ENCODE peak calls at places on chromosomes 2 and 18, in five cellular contexts. X is heart left ventricle, P is A549, A is left ventricle myocardium inferior, T is K562. R is an unnamed sample. For H3K9me3, the result is how much of the 10 kb centered on the place peaks cover.

GRCh38 chr2:157933549-157933948 is 57.4 kb upstream of the ACVR1 start:
- DNase-seq in T (no peak), X (no peak), P (no peak), A (no peak), R (no peak)

GRCh38 chr2:148756292-148756975 is 111.9 kb downstream of the EPC2 start:
- DNase-seq in T (no peak), A (no peak), P (peak), X (no peak), R (no peak)

GRCh38 chr2:122081743-122082142 is 326.3 kb downstream of the TSN start:
- DNase-seq in P (no peak), A (no peak), X (no peak), T (no peak), R (no peak)

GRCh38 chr2:212030709-212031108 is 507.9 kb downstream of the ERBB4 start:
- DNase-seq in X (no peak), A (no peak), P (no peak), T (no peak), R (no peak)

GRCh38 chr2:144605232-144605631 is 85.3 kb upstream of the ZEB2 start:
- DNase-seq in A (no peak), T (no peak), X (no peak), P (no peak), R (no peak)

GRCh38 chr2:99640568-99641215 is 150.9 kb upstream of the REV1 start:
- DNase-seq in A (no peak), P (no peak), T (no peak), X (no peak), R (no peak)

GRCh38 chr2:108324531-108325256 is 36.0 kb downstream of the SULT1C2 start:
- DNase-seq in T (no peak), P (peak), A (no peak), X (no peak), R (no peak)

GRCh38 chr2:24708537-24709152 is 84.5 kb downstream of the PTRHD1 start:
- DNase-seq in P (peak), X (no peak), T (no peak), A (no peak), R (no peak)

GRCh38 chr2:230821261-230821990 is 43.3 kb upstream of the ITM2C start:
- DNase-seq in X (no peak), A (no peak), P (no peak), T (no peak), R (no peak)

GRCh38 chr2:63047534-63048281 is 2.9 kb upstream of the OTX1 start:
- DNase-seq in A (no peak), X (no peak), P (no peak), T (no peak), R (no peak)

GRCh38 chr2:236400046-236400574 is 135.9 kb upstream of the ASB18 start:
- DNase-seq in P (no peak), X (no peak), A (no peak), T (no peak), R (no peak)

GRCh38 chr2:29751390-29751789 is 170.0 kb downstream of the ALK start:
- DNase-seq in T (no peak), A (no peak), X (no peak), P (no peak), R (no peak)

GRCh38 chr2:241914542-241914941 is 45.0 kb downstream of the RTP5 start:
- DNase-seq in T (no peak), P (no peak), A (no peak), X (no peak), R (no peak)

GRCh38 chr2:237262838-237263771 is 150.9 kb downstream of the COL6A3 start:
- DNase-seq in A (no peak), T (no peak), P (no peak), X (no peak), R (no peak)

GRCh38 chr2:83168377-83168776 is 1290.7 kb downstream of the SUCLG1 start:
- DNase-seq in P (no peak), T (no peak), X (no peak), A (no peak), R (no peak)

GRCh38 chr2:23137161-23137560 is 247.8 kb upstream of the KLHL29 start:
- DNase-seq in T (no peak), X (no peak), P (no peak), A (no peak), R (no peak)

GRCh38 chr2:39736593-39736992 is 42.5 kb downstream of the THUMPD2 start:
- DNase-seq in A (no peak), X (no peak), P (no peak), T (no peak), R (no peak)

GRCh38 chr2:121087117-121087516 is 197.9 kb downstream of the TFCP2L1 start:
- DNase-seq in T (no peak), A (no peak), X (no peak), P (no peak), R (no peak)

GRCh38 chr2:43455735-43456642 is 139.8 kb downstream of the THADA start:
- DNase-seq in A (no peak), X (no peak), P (peak), T (no peak), R (no peak)

GRCh38 chr2:169106563-169107545 is 37.5 kb downstream of the DHRS9 start:
- DNase-seq in X (no peak), T (no peak), P (no peak), A (no peak), R (no peak)

GRCh38 chr2:177782613-177783012 is 290.0 kb downstream of the PDE11A start:
- DNase-seq in T (no peak), P (no peak), A (no peak), X (no peak), R (no peak)

GRCh38 chr2:121294881-121295840 is 10.2 kb upstream of the TFCP2L1 start:
- DNase-seq in X (no peak), A (no peak), T (no peak), P (no peak), R (no peak)

GRCh38 chr2:166091439-166091838 is 36.4 kb downstream of the SCN1A start:
- DNase-seq in P (peak), T (no peak), A (no peak), X (no peak), R (no peak)

GRCh38 chr2:113167115-113167932 is 6.4 kb upstream of the PSD4 start:
- DNase-seq in T (no peak), P (no peak), A (no peak), X (no peak), R (no peak)

GRCh38 chr2:65974067-65974723 is 460.7 kb upstream of the MEIS1 start:
- DNase-seq in A (no peak), P (peak), X (no peak), T (no peak), R (no peak)

GRCh38 chr2:6909431-6910385 is 7.5 kb upstream of the RNF144A start:
- DNase-seq in X (no peak), P (no peak), T (peak), A (no peak), R (no peak)

GRCh38 chr2:169877406-169877805 is 50.2 kb downstream of the UBR3 start:
- DNase-seq in X (no peak), P (peak), A (no peak), T (no peak), R (no peak)

GRCh38 chr2:203623104-203623503 is 83.3 kb upstream of the CD28 start:
- DNase-seq in T (no peak), X (no peak), A (no peak), P (peak), R (no peak)

GRCh38 chr2:166550923-166551322 is 56.9 kb upstream of the SCN7A start:
- DNase-seq in T (no peak), X (no peak), A (no peak), P (no peak), R (no peak)

GRCh38 chr2:47274054-47274779 is 119.1 kb upstream of the STPG4 start:
- DNase-seq in X (no peak), T (no peak), A (no peak), P (peak), R (no peak)

GRCh38 chr18:76264851-76265250 is 230.2 kb downstream of the ZNF516 start:
- DNase-seq in P (no peak), A (no peak), T (no peak), X (no peak), R (no peak)

GRCh38 chr2:49753344-49753930 is 599.1 kb upstream of the FSHR start:
- DNase-seq in X (no peak), T (no peak), A (no peak), P (no peak), R (no peak)

GRCh38 chr18:2847341-2848144 is 737 bp downstream of the EMILIN2 start:
- DNase-seq in P (no peak), T (peak), X (peak), A (peak), R (no peak)

GRCh38 chr2:73069855-73070650 is 1.5 kb downstream of the SFXN5 start:
- DNase-seq in A (no peak), P (no peak), X (no peak), T (peak), R (no peak)

GRCh38 chr2:174761837-174762236 is 2.4 kb downstream of the CHRNA1 start:
- DNase-seq in P (no peak), T (no peak), X (no peak), A (no peak), R (no peak)

GRCh38 chr2:241701155-241701404 is 759 bp upstream of the ING5 start:
- DNase-seq in X (no peak), A (no peak), T (no peak), P (no peak), R (no peak)

GRCh38 chr18:36078751-36079529 is 11.6 kb upstream of the RPRD1A start:
- DNase-seq in A (no peak), T (no peak), P (no peak), X (no peak), R (no peak)

GRCh38 chr2:71783215-71783614 is 329.9 kb downstream of the DYSF start:
- DNase-seq in P (peak), A (no peak), T (no peak), X (no peak), R (no peak)

DNA sequence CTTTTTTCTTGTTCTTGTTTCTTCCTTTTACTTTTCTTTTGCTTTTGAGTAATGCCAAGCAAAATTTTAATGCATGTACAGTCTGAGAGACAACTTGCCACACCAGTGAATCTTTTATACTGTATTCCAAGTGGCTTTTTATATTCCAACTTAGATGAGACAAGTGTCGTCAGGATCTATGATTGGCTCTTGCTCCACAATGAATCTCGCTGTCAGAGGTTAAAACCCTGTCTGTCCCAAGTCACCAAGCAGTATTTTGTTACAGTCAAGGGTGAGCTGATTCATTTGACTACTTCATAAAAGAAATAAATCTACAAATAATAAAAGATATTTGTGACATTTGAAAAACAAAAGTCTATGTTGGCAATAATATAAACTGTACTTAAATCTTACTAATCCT is at the start of gene MSTN:
- DNase-seq in A (no peak), P (no peak), X (no peak), T (no peak), R (no peak)
- H3K4me3 ChIP-seq in A (no peak), P (no peak), X (no peak), T (no peak), R (no peak)

DNA sequence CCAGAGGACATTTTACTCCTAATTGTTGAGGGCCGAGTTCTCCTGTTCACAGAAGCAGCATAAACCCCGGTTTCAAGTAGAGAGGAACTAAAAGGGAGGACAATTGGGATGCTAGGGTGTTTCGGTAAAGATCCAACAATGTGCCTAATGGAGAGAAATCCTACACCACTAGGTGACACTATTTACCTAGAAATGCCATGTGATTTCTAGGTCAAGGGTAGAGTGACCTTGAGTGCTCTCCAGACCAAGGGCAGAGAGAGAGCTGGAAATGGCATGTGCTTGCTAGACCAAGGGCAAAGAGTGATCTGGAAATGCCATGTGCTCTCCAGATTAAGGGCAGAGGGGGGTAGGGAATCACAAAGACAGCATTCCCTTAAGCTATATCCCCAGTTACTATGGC is 472.0 kb downstream of the DCDC2C start:
- DNase-seq in X (no peak), A (no peak), T (no peak), P (no peak), R (no peak)
- H3K9me3 ChIP-seq in X (half or more), A (half or more), T (under half), P (under half), R (under half)

DNA sequence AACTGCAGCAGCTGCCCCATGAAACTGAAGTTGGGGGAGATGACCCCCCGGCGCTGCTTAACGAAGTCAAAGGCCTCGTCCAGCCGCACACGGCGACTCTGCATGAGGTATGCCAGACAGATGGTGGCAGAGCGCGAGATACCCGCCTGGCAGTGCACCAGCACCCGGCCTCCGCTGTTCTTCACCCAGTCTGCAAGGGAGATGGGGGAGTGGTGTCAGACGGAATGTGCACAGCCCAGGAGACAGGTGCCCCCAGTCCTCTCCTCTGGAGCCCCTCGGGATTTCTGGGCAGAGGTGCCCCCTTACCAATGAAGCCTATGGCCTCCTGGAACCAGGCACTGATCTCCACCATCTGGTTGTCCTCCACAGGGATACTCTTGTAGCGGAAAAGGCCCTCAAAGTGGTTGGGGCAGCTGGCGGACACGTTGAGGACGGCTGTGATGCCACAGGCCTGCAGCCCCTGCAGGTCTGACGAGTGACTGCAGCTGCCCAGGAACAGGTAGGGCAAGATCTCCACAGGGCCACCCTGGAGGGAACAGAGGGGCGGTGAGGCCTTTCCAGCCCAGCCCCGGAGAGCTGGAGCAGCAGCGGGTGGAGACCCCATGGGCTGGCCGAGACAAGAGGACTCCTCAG is 1.3 kb downstream of the DUSP2 start:
- DNase-seq in T (no peak), X (peak), P (peak), A (no peak), R (no peak)
- H3K4me3 ChIP-seq in T (no peak), X (peak), P (no peak), A (peak), R (peak)

GRCh38 chr2:88220733-88221132 is 50.6 kb downstream of the THNSL2 start:
- DNase-seq in A (no peak), T (no peak), X (no peak), P (no peak), R (no peak)

GRCh38 chr2:88227446-88227845 is 57.3 kb downstream of the THNSL2 start:
- DNase-seq in A (no peak), P (peak), X (no peak), T (no peak), R (no peak)

GRCh38 chr2:88218971-88219370 is 48.8 kb downstream of the THNSL2 start:
- DNase-seq in P (no peak), X (no peak), T (no peak), A (no peak), R (no peak)

GRCh38 chr2:88216641-88217040 is 46.5 kb downstream of the THNSL2 start:
- DNase-seq in P (no peak), T (no peak), X (no peak), A (no peak), R (no peak)

GRCh38 chr2:88221365-88221942 is 51.3 kb downstream of the THNSL2 start:
- DNase-seq in T (no peak), A (no peak), X (no peak), P (no peak), R (no peak)
- H3K9me3 ChIP-seq in T (under half), A (under half), X (under half), P (under half), R (under half)

DNA sequence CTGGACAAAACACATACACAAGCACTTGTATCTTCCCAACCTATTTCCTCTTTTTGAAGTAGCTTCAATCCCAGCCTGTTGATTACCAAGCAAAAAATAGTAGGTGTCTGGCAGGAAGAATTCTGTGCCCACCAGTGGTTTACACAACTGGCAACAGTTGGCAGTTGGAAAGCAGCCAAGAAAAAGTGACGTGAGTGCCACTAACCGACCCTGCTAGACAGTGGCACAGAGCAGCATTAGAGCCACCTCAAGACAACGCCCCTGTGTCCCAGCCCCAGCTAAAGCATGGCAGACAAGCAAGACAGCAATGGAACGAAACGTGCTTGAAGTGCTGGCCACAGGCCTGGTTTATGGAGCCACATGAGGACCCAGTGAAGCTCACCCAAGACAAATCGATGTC is 379.6 kb downstream of the FBXO15 start:
- DNase-seq in P (no peak), T (no peak), A (no peak), X (no peak), R (no peak)
- H3K4me3 ChIP-seq in P (no peak), T (no peak), A (no peak), X (no peak), R (no peak)

DNA sequence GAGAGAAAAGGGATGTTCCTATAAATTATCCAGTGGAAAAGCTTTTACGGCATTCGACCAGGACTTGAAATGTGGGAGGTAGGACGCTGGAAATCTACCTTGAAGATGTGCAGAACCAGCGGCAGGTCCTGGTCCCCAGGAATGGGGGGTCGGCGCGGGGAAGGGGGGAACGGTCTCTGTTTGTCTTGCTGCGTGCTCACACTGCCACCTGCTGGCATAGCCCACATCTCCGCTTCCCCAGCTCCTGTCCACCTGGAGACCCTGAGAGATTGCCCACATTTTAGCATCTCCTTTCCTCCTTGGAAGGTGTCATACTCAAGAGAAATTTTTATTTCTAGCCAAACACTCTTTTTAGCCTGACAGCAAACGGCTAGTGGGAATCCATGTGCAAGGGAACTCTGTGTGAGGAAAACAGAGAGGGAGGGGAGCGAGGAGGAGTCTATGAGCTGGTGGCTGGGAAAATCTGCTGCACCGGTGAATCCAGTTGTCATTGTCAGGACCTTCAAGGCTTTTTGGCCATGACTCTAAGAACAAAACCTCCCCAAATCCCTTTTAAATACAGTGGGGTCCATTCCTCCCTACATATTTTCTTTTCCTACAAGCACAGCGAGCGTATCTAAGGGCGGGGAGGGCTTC is 348.9 kb upstream of the PKDCC start:
- DNase-seq in A (peak), X (peak), P (peak), T (peak), R (peak)
- H3K9me3 ChIP-seq in A (under half), X (under half), P (under half), T (under half), R (under half)

GRCh38 chr2:9356336-9356735 is 67.0 kb downstream of the ITGB1BP1 start:
- DNase-seq in T (no peak), A (no peak), X (no peak), P (no peak), R (no peak)
- H3K4me3 ChIP-seq in T (no peak), A (no peak), X (no peak), P (no peak), R (no peak)

DNA sequence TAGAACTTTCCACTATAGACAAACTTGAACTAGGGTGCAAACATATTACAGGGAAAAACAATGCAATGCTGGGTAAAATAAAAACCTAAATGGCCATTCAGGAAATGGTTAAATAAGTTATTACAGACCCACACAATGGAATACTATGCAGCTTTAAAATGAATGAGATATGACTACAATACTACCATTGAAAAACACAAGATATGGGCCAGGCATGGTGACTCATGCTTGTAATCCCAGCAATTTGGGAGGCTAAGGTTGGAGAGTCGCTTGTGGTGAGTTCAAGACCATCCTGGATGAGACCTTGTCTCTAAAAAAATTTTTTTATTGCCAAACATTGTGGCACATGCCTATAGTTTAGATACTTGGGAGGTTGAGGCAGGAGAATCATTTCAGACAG is 6.8 kb downstream of the PECR start:
- DNase-seq in T (no peak), A (no peak), P (no peak), X (no peak), R (no peak)
- H3K9me3 ChIP-seq in T (under half), A (under half), P (under half), X (under half), R (under half)